ENCODE peak calls at places on chromosomes 6 and 20, in eight cellular contexts. N is naive thymus-derived CD4-positive, alpha-beta T cell; Y is lower lobe of right lung; R is heart left ventricle; K is PC-9; F is fibroblast of lung; U is MM.1S; I is upper lobe of right lung. M is an unnamed sample.

GRCh38 chr6:24779416-24779815 is 4.7 kb downstream of the GMNN start:
- DNase-seq in N (no peak), Y (no peak), R (no peak), K (peak; percentile 87), F (no peak), U (no peak), I (no peak), M (no peak)

GRCh38 chr20:44717986-44718385 is 2.8 kb downstream of the CCN5 start:
- DNase-seq in N (no peak), Y (peak; percentile 41), R (no peak), K (no peak), F (no peak), U (no peak), I (no peak), M (no peak)

GRCh38 chr6:163620670-163621330 is 206.3 kb downstream of the QKI start:
- DNase-seq in N (no peak), Y (no peak), R (no peak), K (no peak), F (peak; percentile 32), U (peak; percentile 39), I (no peak), M (no peak)

GRCh38 chr6:56887086-56887485 is 67.8 kb upstream of the BEND6 start:
- DNase-seq in N (no peak), Y (no peak), R (no peak), K (no peak), F (no peak), U (no peak), I (no peak), M (no peak)

GRCh38 chr6:100719883-100720682 is 161.0 kb downstream of the ASCC3 start:
- DNase-seq in N (no peak), Y (no peak), R (no peak), K (no peak), F (peak; percentile 56), U (peak; percentile 21), I (no peak), M (peak; percentile 44)

GRCh38 chr6:73923899-73924485 is 228.0 kb downstream of the CD109 start:
- DNase-seq in N (no peak), Y (no peak), R (peak; percentile 62), K (no peak), F (no peak), U (no peak), I (no peak), M (peak; percentile 2)

GRCh38 chr6:169253745-169254238 is at the start of gene THBS2:
- DNase-seq in N (no peak), Y (no peak), R (peak; percentile 69), K (no peak), F (peak; percentile 83), U (no peak), I (peak; percentile 62), M (peak; percentile 44)

GRCh38 chr6:364609-365540 is 26.7 kb upstream of the IRF4 start:
- DNase-seq in N (no peak), Y (no peak), R (no peak), K (no peak), F (no peak), U (no peak), I (no peak), M (no peak)

GRCh38 chr20:50713677-50714101 is 17.7 kb upstream of the PARD6B start:
- DNase-seq in N (no peak), Y (no peak), R (no peak), K (no peak), F (peak; percentile 73), U (no peak), I (no peak), M (peak; percentile 25)

GRCh38 chr6:125742433-125743120 is 6.9 kb upstream of the HEY2 start:
- DNase-seq in N (no peak), Y (no peak), R (no peak), K (no peak), F (no peak), U (no peak), I (no peak), M (no peak)

GRCh38 chr20:32052090-32052791 is at the start of gene HCK:
- DNase-seq in N (no peak), Y (peak; percentile 82), R (peak; percentile 52), K (no peak), F (no peak), U (no peak), I (peak; percentile 78), M (no peak)

GRCh38 chr6:170085475-170086401 is 205.1 kb downstream of the DLL1 start:
- DNase-seq in N (no peak), Y (peak; percentile 19), R (no peak), K (no peak), F (no peak), U (no peak), I (peak; percentile 49), M (no peak)

GRCh38 chr6:2021713-2022125 is 223.7 kb downstream of the GMDS start:
- DNase-seq in N (no peak), Y (peak; percentile 61), R (peak; percentile 83), K (no peak), F (peak; percentile 92), U (no peak), I (peak; percentile 68), M (peak; percentile 89)

GRCh38 chr20:25286917-25287316 is 39.0 kb downstream of the PYGB start:
- DNase-seq in N (no peak), Y (peak; percentile 17), R (peak; percentile 20), K (peak; percentile 8), F (no peak), U (no peak), I (peak; percentile 56), M (no peak)

GRCh38 chr20:25287631-25288290 is 39.9 kb downstream of the PYGB start:
- DNase-seq in N (no peak), Y (peak; percentile 30), R (peak; percentile 20), K (peak; percentile 20), F (no peak), U (no peak), I (peak; percentile 41), M (no peak)

GRCh38 chr20:25284131-25284601 is 36.3 kb downstream of the PYGB start:
- DNase-seq in N (no peak), Y (peak; percentile 31), R (peak; percentile 15), K (no peak), F (no peak), U (no peak), I (peak; percentile 56), M (no peak)

GRCh38 chr20:25285091-25285647 is 37.3 kb downstream of the PYGB start:
- DNase-seq in N (no peak), Y (peak; percentile 38), R (peak; percentile 18), K (no peak), F (no peak), U (no peak), I (peak; percentile 36), M (no peak)

DNA sequence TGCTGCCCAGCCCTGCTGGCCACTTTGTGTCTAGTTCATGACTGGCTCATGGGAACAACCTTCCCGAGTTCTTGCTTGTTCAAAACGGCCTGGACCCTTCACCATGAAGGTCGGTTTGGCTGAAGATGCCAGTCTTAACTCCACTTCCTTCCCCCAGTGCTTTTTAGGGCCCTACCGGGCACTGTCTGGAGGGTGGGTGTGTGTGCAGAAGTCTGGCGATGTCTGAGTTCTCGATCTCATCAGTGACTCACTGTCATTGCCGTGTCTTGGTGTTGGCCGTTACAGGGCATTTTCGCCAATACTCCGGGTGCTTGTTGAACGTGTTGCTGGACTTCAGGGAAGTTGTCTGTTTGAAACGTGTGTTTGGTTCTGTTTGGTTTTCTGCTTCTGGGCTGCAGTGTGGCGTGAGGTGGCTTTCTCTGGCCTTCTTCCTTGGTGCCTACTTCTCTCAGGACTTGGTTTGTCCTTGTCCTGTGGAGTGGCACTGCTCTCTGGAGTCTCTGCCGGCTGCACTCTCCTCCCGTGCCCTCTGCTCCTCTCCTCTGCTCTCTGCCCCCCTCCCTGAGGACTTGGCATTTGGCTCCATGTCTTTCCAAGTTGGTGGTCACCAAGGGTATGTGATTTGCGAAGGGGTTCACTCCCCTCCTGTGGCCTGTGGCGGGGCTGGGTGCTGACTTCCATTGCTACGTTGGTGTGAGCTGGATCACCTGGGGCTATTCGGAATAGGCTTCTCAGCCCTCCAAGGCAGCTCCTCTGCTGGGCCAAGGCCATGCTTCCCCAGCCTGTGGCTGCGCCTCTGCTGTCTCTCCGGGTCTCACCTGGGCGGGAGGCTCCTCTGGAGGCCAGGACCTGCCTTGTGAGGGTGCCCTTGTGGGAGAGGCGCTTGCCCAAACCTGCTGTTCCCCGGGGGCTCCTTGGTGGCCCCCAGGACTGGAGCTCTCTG is 38.2 kb downstream of the PYGB start:
- DNase-seq in N (no peak), Y (peak; percentile 29), R (peak; percentile 17), K (peak; percentile 21), F (no peak), U (no peak), I (peak; percentile 59), M (no peak)
- H3K36me3 ChIP-seq in N (peaks cover 97% of the 10 kb centered on the region), Y (peaks cover 94% of the 10 kb centered on the region), R (peaks cover 98% of the 10 kb centered on the region), K (peaks cover 12% of the 10 kb centered on the region), F (peaks cover 33% of the 10 kb centered on the region), U (no peaks in the 10 kb centered on the region), I (peaks cover 95% of the 10 kb centered on the region), M (peaks cover 76% of the 10 kb centered on the region)

GRCh38 chr6:135084916-135085269 is 30.3 kb upstream of the HBS1L start:
- DNase-seq in N (no peak), Y (no peak), R (no peak), K (no peak), F (no peak), U (no peak), I (no peak), M (no peak)

GRCh38 chr6:135083992-135084915 is 29.6 kb upstream of the HBS1L start:
- DNase-seq in N (no peak), Y (no peak), R (no peak), K (no peak), F (no peak), U (no peak), I (no peak), M (no peak)

GRCh38 chr6:135086414-135086764 is 31.8 kb upstream of the HBS1L start:
- DNase-seq in N (no peak), Y (no peak), R (no peak), K (no peak), F (no peak), U (no peak), I (no peak), M (no peak)

GRCh38 chr6:135087403-135087802 is 32.8 kb upstream of the HBS1L start:
- DNase-seq in N (no peak), Y (no peak), R (no peak), K (no peak), F (no peak), U (no peak), I (no peak), M (no peak)

GRCh38 chr6:135085700-135086413 is 31.2 kb upstream of the HBS1L start:
- DNase-seq in N (no peak), Y (no peak), R (no peak), K (no peak), F (peak; percentile 3), U (no peak), I (no peak), M (no peak)
- H3K4me3 ChIP-seq in N (peak overlapping the region; percentile 45), Y (no peak overlapping the region), R (no peak overlapping the region), K (no peak overlapping the region), F (peak overlapping the region; percentile 5), U (peak overlapping the region; percentile 48), I (no peak overlapping the region), M (no peak overlapping the region)

DNA sequence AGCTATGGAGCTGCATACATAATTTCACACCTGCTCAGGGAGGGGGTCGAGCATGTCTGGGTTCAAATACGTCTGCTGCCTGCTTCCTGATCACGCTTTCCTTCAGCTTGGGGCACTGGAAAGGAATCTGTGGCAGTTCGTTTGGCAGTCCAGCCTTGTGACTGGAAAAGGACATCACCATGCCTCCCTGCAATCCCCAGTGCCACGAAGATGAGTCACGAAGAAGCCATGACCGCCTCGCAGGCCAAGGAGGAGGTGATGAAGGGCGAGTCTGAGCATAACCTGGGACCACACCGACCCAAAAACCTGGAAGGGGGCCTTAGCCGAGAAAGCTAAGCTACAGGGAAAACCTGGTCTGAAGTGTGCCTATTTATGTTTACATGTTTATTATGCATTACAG is 13.1 kb downstream of the JAG1 start:
- DNase-seq in N (no peak), Y (no peak), R (peak; percentile 48), K (no peak), F (no peak), U (no peak), I (no peak), M (peak; percentile 61)
- H3K36me3 ChIP-seq in N (no peaks in the 10 kb centered on the region), Y (peaks cover 82% of the 10 kb centered on the region), R (peaks cover 98% of the 10 kb centered on the region), K (peaks cover 20% of the 10 kb centered on the region), F (peaks cover 2% of the 10 kb centered on the region), U (peaks cover 5% of the 10 kb centered on the region), I (peaks cover 69% of the 10 kb centered on the region), M (peaks cover 45% of the 10 kb centered on the region)

GRCh38 chr6:66628917-66629316 is 921.9 kb upstream of the EYS start:
- DNase-seq in N (no peak), Y (no peak), R (no peak), K (no peak), F (peak; percentile 49), U (no peak), I (no peak), M (no peak)
- H3K4me3 ChIP-seq in N (no peak overlapping the region), Y (no peak overlapping the region), R (no peak overlapping the region), K (no peak overlapping the region), F (no peak overlapping the region), U (no peak overlapping the region), I (no peak overlapping the region), M (no peak overlapping the region)

M was measured in bronchial epithelial cell.